ENCODE peak calls at places on chromosomes 2 and 18, in nine cellular contexts. T, K, I, G, W, D, O, P and L are unnamed samples.

GRCh38 chr2:128498086-128498485 is 179.4 kb upstream of the HS6ST1 start:
- DNase-seq in D (no peak), W (no peak), P (no peak), I (no peak), K (no peak), G (no peak), T (no peak), O (no peak), L (no peak)

GRCh38 chr18:78232196-78232595 is 747.4 kb upstream of the SALL3 start:
- DNase-seq in W (no peak), I (no peak), O (no peak), G (no peak), D (no peak), P (no peak), K (no peak), T (no peak), L (no peak)

GRCh38 chr2:28390241-28390856 is 2.3 kb upstream of the FOSL2 start:
- DNase-seq in G (peak; percentile 73), T (peak; percentile 79), P (peak; percentile 84), I (peak; percentile 74), D (peak; percentile 80), W (peak; percentile 25), K (peak; percentile 98), O (peak; percentile 92), L (no peak)

GRCh38 chr2:173148520-173148919 is 72.9 kb downstream of the MAP3K20 start:
- DNase-seq in W (no peak), D (no peak), I (no peak), P (no peak), K (peak; percentile 57), O (no peak), G (no peak), T (no peak), L (no peak)

GRCh38 chr2:240628507-240629418 is 3.5 kb downstream of the GPR35 start:
- DNase-seq in K (no peak), G (no peak), O (peak; percentile 39), I (no peak), D (no peak), P (no peak), W (no peak), T (peak; percentile 43), L (no peak)

GRCh38 chr2:135773917-135774316 is 32.3 kb downstream of the UBXN4 start:
- DNase-seq in K (peak; percentile 26), T (no peak), W (no peak), I (no peak), O (no peak), P (no peak), G (no peak), D (no peak), L (no peak)

GRCh38 chr2:100959225-100959880 is 42.7 kb upstream of the RPL31 start:
- DNase-seq in T (no peak), I (no peak), O (no peak), P (no peak), G (no peak), W (no peak), D (no peak), K (no peak), L (no peak)

GRCh38 chr2:134122610-134123009 is 131.3 kb upstream of the MGAT5 start:
- DNase-seq in G (no peak), T (peak; percentile 39), P (no peak), I (no peak), O (no peak), K (no peak), D (no peak), W (no peak), L (no peak)

GRCh38 chr2:56185582-56186046 is 1.8 kb downstream of the CCDC85A start:
- DNase-seq in G (no peak), O (peak; percentile 53), P (no peak), T (peak; percentile 79), K (peak; percentile 44), D (no peak), W (no peak), I (no peak), L (no peak)

GRCh38 chr18:58276640-58277456 is 232.8 kb downstream of the NEDD4L start:
- DNase-seq in O (no peak), T (peak; percentile 52), P (no peak), G (no peak), K (no peak), W (no peak), I (no peak), D (no peak), L (peak; percentile 83)

GRCh38 chr2:74762789-74763188 is 71.1 kb upstream of the HK2 start:
- DNase-seq in I (no peak), K (no peak), W (no peak), D (no peak), P (peak; percentile 15), O (no peak), T (no peak), G (no peak), L (no peak)

GRCh38 chr2:231138699-231139098 is 13.9 kb upstream of the HTR2B start:
- DNase-seq in O (no peak), I (no peak), W (no peak), K (no peak), D (no peak), G (no peak), T (no peak), P (no peak), L (no peak)

GRCh38 chr18:59737776-59738295 is 40.6 kb upstream of the CCBE1 start:
- DNase-seq in W (no peak), O (no peak), I (no peak), P (no peak), D (no peak), K (no peak), G (no peak), T (no peak), L (peak; percentile 5)

GRCh38 chr2:46954951-46955571 is 39.5 kb upstream of the MCFD2 start:
- DNase-seq in O (no peak), T (peak; percentile 61), D (peak; percentile 41), G (no peak), P (no peak), I (no peak), W (no peak), K (peak; percentile 89), L (no peak)

DNA sequence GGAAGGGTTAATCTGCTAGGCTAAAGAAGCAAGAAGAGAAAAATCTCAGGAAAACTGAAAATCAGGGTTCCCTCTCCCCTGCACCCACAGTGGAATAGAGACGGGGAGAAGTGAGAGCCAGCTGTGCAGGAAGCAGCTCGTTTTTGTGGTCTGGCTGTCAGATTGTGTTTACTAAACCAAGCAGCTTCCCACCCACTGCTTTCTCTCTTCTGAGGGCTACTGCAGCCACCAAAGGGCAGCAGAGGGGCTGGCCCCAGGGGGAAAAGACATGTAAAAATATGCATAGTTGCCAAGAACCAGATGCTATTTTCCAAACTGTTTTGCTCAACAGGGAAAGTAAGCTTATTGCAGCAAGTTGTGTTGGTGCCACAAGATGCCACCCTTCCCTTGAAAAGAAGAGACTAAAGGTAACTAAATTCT is 72.6 kb upstream of the THUMPD2 start:
- DNase-seq in W (no peak), D (no peak), T (peak; percentile 53), K (peak; percentile 39), P (no peak), I (no peak), O (no peak), G (no peak), L (no peak)
- TF ChIP-seq CTCF in W (peak; percentile 19), D (no peak), T (no peak), K (peak; percentile 16), P (no peak), I (no peak), O (no peak), G (no peak), L (no peak)

GRCh38 chr18:38790786-38791185 is 1225.2 kb upstream of the CELF4 start:
- DNase-seq in D (no peak), K (no peak), I (no peak), O (no peak), G (no peak), W (no peak), P (no peak), T (no peak), L (no peak)

DNA sequence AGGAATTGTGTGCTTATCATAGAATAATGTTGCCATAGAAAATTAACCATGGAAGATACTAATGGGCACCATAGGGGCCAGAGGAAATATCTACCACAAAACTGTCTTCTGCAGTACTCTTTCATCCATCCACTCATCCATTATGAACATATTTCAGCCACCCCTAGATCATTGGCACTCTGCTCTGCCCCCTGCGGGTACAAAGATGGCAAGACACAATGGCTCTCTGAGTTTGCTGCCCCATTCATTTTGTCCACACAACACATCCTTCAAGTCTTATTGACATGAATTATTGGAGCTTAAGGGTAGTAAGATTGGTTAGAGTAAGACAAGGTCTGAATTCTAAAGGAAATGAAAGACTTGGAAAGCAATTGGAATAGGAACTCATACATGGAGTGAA is 1224.7 kb upstream of the CELF4 start:
- DNase-seq in D (no peak), T (peak; percentile 34), K (no peak), W (peak; percentile 7), P (no peak), O (no peak), I (no peak), G (no peak), L (no peak)
- TF ChIP-seq CTCF in D (no peak), T (peak; percentile 53), K (no peak), W (peak; percentile 49), P (no peak), O (no peak), I (no peak), G (no peak), L (no peak)

GRCh38 chr2:19360266-19360665 is 1.8 kb upstream of the OSR1 start:
- DNase-seq in W (no peak), O (no peak), K (no peak), P (no peak), T (no peak), G (no peak), I (no peak), D (no peak), L (no peak)

GRCh38 chr2:19358242-19359020 is at the start of gene OSR1:
- DNase-seq in K (peak; percentile 90), G (no peak), P (no peak), T (peak; percentile 93), I (peak; percentile 60), D (no peak), O (no peak), W (no peak), L (no peak)

GRCh38 chr2:19357383-19358241 is 811 bp downstream of the OSR1 start:
- DNase-seq in W (no peak), G (no peak), O (no peak), I (peak; percentile 36), T (peak; percentile 47), K (peak; percentile 52), D (no peak), P (no peak), L (no peak)

GRCh38 chr2:19359456-19359855 is 1.0 kb upstream of the OSR1 start:
- DNase-seq in P (no peak), O (no peak), D (no peak), G (no peak), I (no peak), T (no peak), K (no peak), W (no peak), L (no peak)

DNA sequence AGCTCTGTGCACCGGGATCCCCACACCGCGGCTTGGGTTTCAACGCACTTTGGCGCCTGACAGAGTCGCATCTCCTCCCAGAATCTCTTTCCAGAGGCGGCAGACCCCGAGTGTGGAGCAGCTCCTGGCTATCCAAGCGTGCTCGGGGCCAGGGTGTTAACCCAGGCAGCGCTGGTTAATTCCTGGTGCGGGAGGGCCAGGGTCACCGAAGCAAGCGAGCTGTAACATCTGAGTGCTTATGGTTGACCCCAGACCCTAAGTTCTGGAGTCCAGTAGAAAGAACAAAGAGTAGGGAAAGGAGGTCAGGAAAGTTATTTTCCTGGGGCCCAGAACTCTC is 566 bp upstream of the OSR1 start:
- DNase-seq in O (no peak), P (no peak), W (no peak), I (peak; percentile 23), T (no peak), K (no peak), D (no peak), G (no peak), L (no peak)
- TF ChIP-seq CTCF in O (no peak), P (no peak), W (no peak), I (no peak), T (no peak), K (no peak), D (no peak), G (no peak), L (no peak)

GRCh38 chr2:72220170-72220569 is 72.5 kb upstream of the CYP26B1 start:
- DNase-seq in D (no peak), P (peak; percentile 14), O (no peak), K (no peak), T (peak; percentile 68), W (peak; percentile 80), G (no peak), I (no peak), L (no peak)
- TF ChIP-seq CTCF in D (no peak), P (peak; percentile 34), O (no peak), K (peak; percentile 13), T (peak; percentile 52), W (peak; percentile 59), G (no peak), I (no peak), L (peak; percentile 13)